ENCODE peak calls at places on chromosomes 1 and 21, in six cellular contexts. O, B, U, C, P and I are unnamed samples.
A peak's percentile ranks its signal among the peaks of the same experiment; 100 is the strongest.

GRCh38 chr1:161092621-161093028 is 3.3 kb upstream of the NECTIN4 start:
- DNase-seq in U (no peak), C (peak; percentile 65), O (no peak), P (no peak), B (no peak), I (no peak)

GRCh38 chr1:20725189-20726106 is 7.1 kb downstream of the SH2D5 start:
- DNase-seq in U (peak; percentile 61), B (peak; percentile 26), C (peak; percentile 16), P (no peak), O (no peak), I (peak; percentile 33)

GRCh38 chr1:67211589-67212563 is 45.6 kb downstream of the IL23R start:
- DNase-seq in O (peak; percentile 42), C (peak; percentile 35), P (no peak), B (no peak), U (no peak), I (no peak)

GRCh38 chr1:154753426-154753825 is 116.7 kb downstream of the KCNN3 start:
- DNase-seq in U (no peak), O (no peak), P (no peak), C (no peak), B (no peak), I (no peak)

GRCh38 chr1:29650041-29650400 is 413.7 kb downstream of the PTPRU start:
- DNase-seq in O (no peak), P (no peak), U (no peak), C (no peak), B (no peak), I (no peak)

GRCh38 chr1:14969006-14969405 is 184.5 kb upstream of the TMEM51 start:
- DNase-seq in U (no peak), C (peak; percentile 48), O (no peak), P (no peak), B (no peak), I (no peak)

GRCh38 chr21:35963920-35964451 is 96.3 kb downstream of the SETD4 start:
- DNase-seq in P (no peak), O (no peak), B (no peak), U (peak; percentile 21), C (no peak), I (no peak)

GRCh38 chr1:107669996-107670395 is 295.0 kb downstream of the VAV3 start:
- DNase-seq in U (no peak), P (peak; percentile 41), C (no peak), O (no peak), B (no peak), I (no peak)

GRCh38 chr21:42695324-42696025 is 42.1 kb downstream of the PDE9A start:
- DNase-seq in B (no peak), P (no peak), C (no peak), O (no peak), U (peak; percentile 33), I (no peak)

GRCh38 chr1:185964946-185965345 is 230.8 kb downstream of the HMCN1 start:
- DNase-seq in C (no peak), B (no peak), P (no peak), U (no peak), O (no peak), I (no peak)

GRCh38 chr1:11339346-11340247 is 66.6 kb downstream of the UBIAD1 start:
- DNase-seq in U (no peak), O (no peak), B (no peak), C (no peak), P (no peak), I (peak; percentile 5)

GRCh38 chr1:32151319-32151787 is 28.1 kb upstream of the TXLNA start:
- DNase-seq in P (no peak), U (peak; percentile 29), C (no peak), B (peak; percentile 55), O (no peak), I (peak; percentile 64)

GRCh38 chr21:26273686-26274313 is 103.2 kb upstream of the APP start:
- DNase-seq in C (no peak), U (no peak), B (no peak), O (no peak), P (no peak), I (no peak)

GRCh38 chr1:167057297-167057688 is 32.9 kb downstream of the GPA33 start:
- DNase-seq in B (no peak), C (no peak), U (no peak), P (no peak), O (peak; percentile 78), I (no peak)

GRCh38 chr1:6280761-6281451 is 20.0 kb upstream of the GPR153 start:
- DNase-seq in U (no peak), P (peak; percentile 84), B (no peak), C (no peak), O (no peak), I (no peak)

GRCh38 chr1:7594714-7595295 is 176.3 kb upstream of the VAMP3 start:
- DNase-seq in U (no peak), C (no peak), P (no peak), B (no peak), O (no peak), I (no peak)

GRCh38 chr1:34914958-34915357 is 14.5 kb downstream of the DLGAP3 start:
- DNase-seq in C (no peak), U (no peak), P (no peak), O (no peak), B (no peak), I (no peak)

GRCh38 chr1:162192763-162193162 is 123.3 kb downstream of the NOS1AP start:
- DNase-seq in U (no peak), B (no peak), P (no peak), C (no peak), O (no peak), I (no peak)

GRCh38 chr1:214933375-214933774 is 149.2 kb upstream of the KCNK2 start:
- DNase-seq in B (no peak), P (no peak), O (no peak), C (no peak), U (no peak), I (no peak)

GRCh38 chr1:7252411-7253117 is 467.3 kb downstream of the CAMTA1 start:
- DNase-seq in B (no peak), C (no peak), O (peak; percentile 68), U (no peak), P (no peak), I (no peak)

GRCh38 chr1:233661376-233662159 is 47.7 kb downstream of the KCNK1 start:
- DNase-seq in U (no peak), O (no peak), C (no peak), B (no peak), P (no peak), I (no peak)

GRCh38 chr1:233664804-233665574 is 51.1 kb downstream of the KCNK1 start:
- DNase-seq in C (no peak), B (no peak), O (no peak), P (no peak), U (no peak), I (no peak)

GRCh38 chr1:233664254-233664653 is 50.3 kb downstream of the KCNK1 start:
- DNase-seq in B (no peak), O (no peak), P (no peak), U (no peak), C (no peak), I (no peak)

GRCh38 chr1:233665575-233666270 is 51.8 kb downstream of the KCNK1 start:
- DNase-seq in O (no peak), U (no peak), C (no peak), B (no peak), P (no peak), I (no peak)

DNA sequence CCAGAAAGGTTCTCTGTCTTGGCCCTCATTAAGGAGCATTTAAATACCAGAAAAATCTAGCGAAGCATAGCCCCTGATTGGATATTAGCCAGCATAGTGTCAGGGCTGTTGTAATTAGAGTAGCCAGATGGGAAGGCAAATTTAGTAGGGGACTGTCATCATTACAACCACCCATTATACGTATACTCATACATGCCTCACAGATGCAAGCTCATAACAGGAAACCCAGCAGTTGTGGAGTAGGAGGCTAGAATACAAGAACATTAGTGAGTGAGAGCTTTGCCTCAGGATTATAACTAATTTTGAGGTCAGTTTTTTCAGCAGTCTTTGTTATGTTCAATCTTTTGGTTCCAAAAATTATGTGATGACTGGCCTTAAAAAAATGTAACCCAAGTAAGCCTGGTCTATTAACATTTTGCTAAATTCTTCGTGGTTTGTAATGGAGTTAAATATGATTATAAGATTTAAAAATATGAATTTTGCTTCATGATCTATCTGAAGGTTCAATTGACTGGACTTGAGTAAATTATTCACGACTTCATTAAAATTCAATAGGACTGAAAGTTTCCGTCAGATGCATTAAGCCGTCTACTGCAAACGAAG is 48.7 kb downstream of the KCNK1 start:
- DNase-seq in B (no peak), C (no peak), P (no peak), O (no peak), U (no peak), I (no peak)
- H3K4me3 ChIP-seq in B (no peak overlapping the region), C (no peak overlapping the region), P (no peak overlapping the region), O (no peak overlapping the region), U (no peak overlapping the region), I (no peak overlapping the region)

DNA sequence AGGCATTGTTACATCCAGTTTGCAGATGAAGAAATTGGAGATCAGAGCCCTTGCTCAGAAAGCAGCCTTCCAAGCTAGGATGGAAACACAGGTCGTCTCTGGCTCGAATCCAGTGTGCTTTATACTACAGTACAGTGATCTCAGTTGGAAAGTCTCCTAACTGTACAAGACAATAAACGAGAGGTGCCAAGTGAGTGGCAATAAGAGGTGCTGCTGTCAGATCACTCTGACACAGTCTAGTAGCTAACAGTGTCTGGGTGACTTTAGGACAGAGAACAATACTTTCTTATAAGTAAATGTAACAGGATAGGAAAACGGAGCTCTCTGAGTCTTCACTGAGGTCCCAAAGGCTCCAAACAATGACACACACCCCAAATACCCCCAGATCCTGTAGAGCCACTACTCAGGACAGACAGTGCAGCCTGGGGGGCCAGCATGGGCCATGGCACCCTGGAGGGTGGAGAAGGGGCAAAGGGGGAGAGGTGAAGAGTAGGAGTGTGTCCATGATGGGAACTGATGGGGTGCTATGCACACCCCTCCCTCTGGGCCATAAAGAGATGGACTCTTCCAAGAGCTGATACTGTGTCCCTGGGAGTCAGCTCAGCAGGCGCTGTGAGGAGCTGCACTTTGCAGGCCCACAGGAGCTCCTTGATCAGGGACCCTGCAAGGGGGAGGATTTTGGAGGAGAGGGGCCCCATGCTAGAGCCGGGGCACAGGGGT is 3.3 kb downstream of the SH3BGR start:
- DNase-seq in P (no peak), U (no peak), C (no peak), O (no peak), B (no peak), I (no peak)
- H3K4me3 ChIP-seq in P (no peak overlapping the region), U (no peak overlapping the region), C (no peak overlapping the region), O (no peak overlapping the region), B (no peak overlapping the region), I (no peak overlapping the region)

DNA sequence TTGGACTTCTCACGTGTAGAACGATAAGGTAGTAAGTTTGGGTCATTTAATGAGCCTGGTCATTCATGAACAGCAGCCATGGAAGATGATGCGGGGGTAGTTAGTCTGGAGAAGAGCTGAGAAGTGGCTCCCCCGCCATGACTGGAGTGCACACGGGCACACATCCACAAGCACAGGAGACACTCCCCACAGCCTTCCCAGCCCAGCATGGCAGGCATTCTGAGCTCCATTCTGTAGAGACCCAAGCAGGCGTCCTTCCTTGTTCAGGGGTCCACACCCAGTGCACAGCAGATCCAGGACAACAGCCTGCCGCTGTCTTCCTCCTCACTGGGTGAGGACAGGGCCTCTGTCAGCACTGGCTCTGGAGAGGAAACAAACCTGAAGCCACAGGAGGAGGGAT is 57.0 kb downstream of the SCCPDH start:
- DNase-seq in C (no peak), P (no peak), B (no peak), U (no peak), O (no peak), I (no peak)
- H3K4me3 ChIP-seq in C (no peak overlapping the region), P (no peak overlapping the region), B (no peak overlapping the region), U (no peak overlapping the region), O (no peak overlapping the region), I (no peak overlapping the region)

GRCh38 chr1:183043872-183044859 is 20.9 kb downstream of the LAMC1 start:
- DNase-seq in B (peak; percentile 72), O (no peak), P (no peak), U (no peak), C (no peak), I (no peak)
- H3K4me3 ChIP-seq in B (no peak overlapping the region), O (peak overlapping the region; percentile 1), P (no peak overlapping the region), U (no peak overlapping the region), C (no peak overlapping the region), I (no peak overlapping the region)